ENCODE peak calls at places on chromosomes 6 and 20, in seven cellular contexts. P, B, O, R, T, U and J are unnamed samples.

GRCh38 chr6:168634928-168635327 is 193.9 kb downstream of the SMOC2 start:
- DNase-seq in P (no peak), B (no peak), O (no peak), R (no peak), T (no peak), U (no peak), J (no peak)

GRCh38 chr6:12291083-12291784 is 1.1 kb downstream of the EDN1 start:
- DNase-seq in P (no peak), B (no peak), O (peak; percentile 39), R (no peak), T (no peak), U (no peak), J (no peak)

GRCh38 chr6:100232791-100233573 is 231.7 kb downstream of the SIM1 start:
- DNase-seq in P (no peak), B (no peak), O (no peak), R (no peak), T (no peak), U (no peak), J (no peak)

GRCh38 chr6:103011605-103012004 is 1618.1 kb downstream of the GRIK2 start:
- DNase-seq in P (no peak), B (no peak), O (no peak), R (no peak), T (no peak), U (no peak), J (no peak)

GRCh38 chr6:166830185-166830890 is 126.0 kb downstream of the RNASET2 start:
- DNase-seq in P (no peak), B (no peak), O (no peak), R (no peak), T (peak; percentile 15), U (no peak), J (no peak)

GRCh38 chr6:69090132-69090531 is 455.1 kb downstream of the ADGRB3 start:
- DNase-seq in P (peak; percentile 6), B (peak; percentile 90), O (peak; percentile 92), R (no peak), T (no peak), U (no peak), J (no peak)

GRCh38 chr6:160013987-160014868 is 45.3 kb downstream of the IGF2R start:
- DNase-seq in P (no peak), B (peak; percentile 21), O (no peak), R (no peak), T (no peak), U (no peak), J (no peak)

GRCh38 chr6:24929255-24929654 is 6.5 kb downstream of the RIPOR2 start:
- DNase-seq in P (no peak), B (no peak), O (no peak), R (no peak), T (no peak), U (no peak), J (no peak)

GRCh38 chr6:90184334-90185298 is 112.0 kb downstream of the BACH2 start:
- DNase-seq in P (no peak), B (no peak), O (peak; percentile 83), R (no peak), T (no peak), U (peak; percentile 46), J (no peak)

GRCh38 chr6:39029156-39030011 is 19.2 kb upstream of the GLP1R start:
- DNase-seq in P (peak; percentile 3), B (peak; percentile 19), O (no peak), R (peak; percentile 59), T (peak; percentile 40), U (peak; percentile 52), J (peak; percentile 82)

GRCh38 chr6:11139051-11139960 is 27.8 kb upstream of the ERVFRD-1 start:
- DNase-seq in P (no peak), B (no peak), O (no peak), R (no peak), T (no peak), U (no peak), J (no peak)

GRCh38 chr6:125733516-125734300 is 15.7 kb upstream of the HEY2 start:
- DNase-seq in P (no peak), B (no peak), O (no peak), R (no peak), T (no peak), U (no peak), J (no peak)

GRCh38 chr6:151291145-151292055 is 51.6 kb downstream of the AKAP12 start:
- DNase-seq in P (no peak), B (no peak), O (peak; percentile 83), R (peak; percentile 43), T (no peak), U (peak; percentile 25), J (no peak)

GRCh38 chr6:129105035-129105434 is 222.1 kb downstream of the LAMA2 start:
- DNase-seq in P (no peak), B (no peak), O (no peak), R (no peak), T (no peak), U (no peak), J (peak; percentile 15)

GRCh38 chr6:157755032-157755751 is 67.9 kb upstream of the SNX9 start:
- DNase-seq in P (no peak), B (no peak), O (peak; percentile 29), R (no peak), T (no peak), U (no peak), J (no peak)

GRCh38 chr6:7175463-7175862 is 67.7 kb downstream of the RREB1 start:
- DNase-seq in P (no peak), B (no peak), O (peak; percentile 61), R (no peak), T (no peak), U (no peak), J (no peak)

GRCh38 chr20:23826541-23827018 is at the start of gene CST2:
- DNase-seq in P (no peak), B (no peak), O (no peak), R (peak; percentile 28), T (no peak), U (no peak), J (no peak)

GRCh38 chr20:1941226-1941625 is 46.0 kb downstream of the SIRPA start:
- DNase-seq in P (no peak), B (no peak), O (peak; percentile 10), R (no peak), T (no peak), U (no peak), J (no peak)

GRCh38 chr6:78619016-78619415 is 248.3 kb upstream of the IRAK1BP1 start:
- DNase-seq in P (no peak), B (no peak), O (no peak), R (no peak), T (no peak), U (no peak), J (no peak)

GRCh38 chr20:21322921-21323321 is 19.8 kb downstream of the XRN2 start:
- DNase-seq in P (no peak), B (no peak), O (no peak), R (no peak), T (no peak), U (no peak), J (no peak)

GRCh38 chr20:47927385-47927851 is 142.1 kb upstream of the SULF2 start:
- DNase-seq in P (no peak), B (no peak), O (no peak), R (no peak), T (no peak), U (no peak), J (no peak)

GRCh38 chr6:152948150-152948768 is 34.6 kb downstream of the FBXO5 start:
- DNase-seq in P (peak; percentile 14), B (peak; percentile 49), O (peak; percentile 61), R (no peak), T (peak; percentile 69), U (no peak), J (peak; percentile 52)

GRCh38 chr6:43202451-43202850 is 20.5 kb downstream of the CUL9 start:
- DNase-seq in P (no peak), B (no peak), O (no peak), R (no peak), T (no peak), U (no peak), J (no peak)

GRCh38 chr20:25725639-25726038 is 29.0 kb upstream of the ZNF337 start:
- DNase-seq in P (no peak), B (no peak), O (no peak), R (no peak), T (no peak), U (no peak), J (no peak)

GRCh38 chr6:149834513-149835481 is 29.4 kb downstream of the LRP11 start:
- DNase-seq in P (no peak), B (peak; percentile 53), O (peak; percentile 85), R (peak; percentile 74), T (peak; percentile 52), U (peak; percentile 58), J (peak; percentile 69)

GRCh38 chr20:37526238-37526838 is 1.3 kb downstream of the BLCAP start:
- DNase-seq in P (no peak), B (peak; percentile 51), O (peak; percentile 66), R (peak; percentile 56), T (no peak), U (peak; percentile 51), J (peak; percentile 54)

GRCh38 chr6:4889701-4890100 is 113.5 kb downstream of the CDYL start:
- DNase-seq in P (no peak), B (no peak), O (no peak), R (no peak), T (peak; percentile 7), U (no peak), J (no peak)

GRCh38 chr20:64048402-64049044 is 916 bp downstream of the SOX18 start:
- DNase-seq in P (no peak), B (no peak), O (peak; percentile 48), R (peak; percentile 62), T (no peak), U (no peak), J (no peak)

GRCh38 chr6:134178230-134179044 is 126.0 kb upstream of the SLC2A12 start:
- DNase-seq in P (peak; percentile 90), B (peak; percentile 91), O (peak; percentile 95), R (peak; percentile 68), T (peak; percentile 87), U (peak; percentile 90), J (peak; percentile 79)

GRCh38 chr6:1253816-1254215 is 58.1 kb upstream of the FOXQ1 start:
- DNase-seq in P (no peak), B (no peak), O (no peak), R (no peak), T (no peak), U (no peak), J (no peak)

GRCh38 chr20:37693203-37693602 is 627 bp upstream of the CTNNBL1 start:
- DNase-seq in P (no peak), B (no peak), O (no peak), R (no peak), T (no peak), U (no peak), J (no peak)